ENCODE peak calls at places on chromosomes 5 and 9, in five cellular contexts. H is transverse colon, M is GM12892, Q is stomach, B is HL-60. C is an unnamed sample.
A peak's percentile ranks its signal among the peaks of the same experiment; 100 is the strongest.

GRCh38 chr5:123951204-123951977 is 439.4 kb downstream of the CSNK1G3 start:
- DNase-seq in H (no peak), B (no peak), M (no peak), Q (no peak), C (no peak)

GRCh38 chr5:119554597-119554996 is 74.8 kb upstream of the FAM170A start:
- DNase-seq in H (no peak), Q (no peak), M (no peak), B (no peak), C (no peak)

GRCh38 chr5:167633931-167634341 is 657.5 kb upstream of the WWC1 start:
- DNase-seq in H (no peak), Q (no peak), M (no peak), B (no peak), C (no peak)

GRCh38 chr9:14072850-14073249 is 241.1 kb downstream of the NFIB start:
- DNase-seq in B (no peak), M (no peak), Q (no peak), H (no peak), C (no peak)

GRCh38 chr5:129500101-129500500 is 40.0 kb downstream of the ADAMTS19 start:
- DNase-seq in M (no peak), B (no peak), H (no peak), Q (no peak), C (no peak)

GRCh38 chr5:109743770-109744212 is 54.1 kb downstream of the MAN2A1 start:
- DNase-seq in Q (no peak), M (no peak), H (no peak), B (no peak), C (no peak)

GRCh38 chr5:68548959-68549676 is 333.6 kb downstream of the PIK3R1 start:
- DNase-seq in Q (no peak), B (no peak), H (no peak), M (no peak), C (no peak)

GRCh38 chr5:133746834-133747233 is 134.5 kb upstream of the FSTL4 start:
- DNase-seq in H (no peak), M (no peak), B (no peak), Q (no peak), C (no peak)

GRCh38 chr9:33375238-33375840 is 27.0 kb downstream of the AQP7 start:
- DNase-seq in H (no peak), Q (no peak), B (no peak), M (no peak), C (peak; percentile 43)

GRCh38 chr5:142839711-142840441 is 69.7 kb downstream of the ARHGAP26 start:
- DNase-seq in Q (no peak), B (no peak), M (no peak), H (peak; percentile 35), C (no peak)

DNA sequence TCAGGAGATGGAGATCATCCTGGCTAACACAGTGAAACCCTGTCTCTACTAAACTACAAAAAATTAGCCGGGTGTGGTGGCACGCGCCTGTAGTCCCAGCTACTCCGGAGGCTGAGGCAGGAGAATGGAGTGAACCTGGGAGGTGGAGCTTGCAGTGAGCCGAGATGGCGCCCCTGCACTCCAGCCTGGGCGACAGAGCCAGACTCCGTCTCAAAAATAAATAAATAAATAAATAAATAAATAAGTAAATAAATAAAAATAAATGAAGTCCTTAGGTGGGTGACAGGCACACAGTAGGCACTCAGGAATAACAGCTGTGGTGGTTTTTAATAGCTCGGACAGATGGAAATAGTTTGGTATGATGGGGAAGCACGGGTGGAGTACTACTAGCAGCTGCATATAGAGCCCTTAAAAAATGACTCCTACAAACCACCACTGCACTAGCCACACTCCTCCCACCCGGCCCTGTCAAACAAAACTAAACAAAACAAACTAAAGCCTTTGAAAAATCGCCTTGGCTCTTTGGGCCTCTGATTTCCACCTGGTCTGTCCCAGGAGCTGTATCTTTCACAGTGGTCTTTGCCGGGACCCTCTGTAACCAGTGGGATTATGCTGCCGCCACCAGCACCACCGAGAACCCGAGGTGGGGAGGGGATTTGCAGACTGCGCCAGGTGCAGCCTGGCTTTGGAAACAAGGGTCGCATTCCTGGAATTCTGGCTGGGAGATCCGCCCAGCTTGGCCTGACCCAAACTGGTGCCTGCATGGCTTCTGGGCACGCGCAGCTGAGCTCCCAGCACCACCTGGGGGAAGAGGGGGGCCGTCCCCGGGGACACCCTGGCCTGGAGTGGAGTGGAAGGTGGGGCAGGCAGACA is 5.1 kb upstream of the WDR5 start:
- DNase-seq in B (no peak), Q (peak; percentile 91), H (peak; percentile 42), M (no peak), C (no peak)
- TF ChIP-seq POLR2AphosphoS5 in B (no peak), Q (peak; percentile 69), H (no peak), M (no peak), C (no peak)

GRCh38 chr9:136545966-136546696 is at the start of gene NOTCH1:
- DNase-seq in H (peak; percentile 94), B (peak; percentile 97), M (peak; percentile 93), Q (peak; percentile 93), C (peak; percentile 99)
- TF ChIP-seq POLR2AphosphoS5 in H (peak; percentile 85), B (peak; percentile 79), M (peak; percentile 39), Q (peak; percentile 84), C (peak; percentile 86)

GRCh38 chr5:472076-472655 is 29.2 kb downstream of the EXOC3 start:
- DNase-seq in Q (peak; percentile 45), B (no peak), M (no peak), H (peak; percentile 26), C (peak; percentile 91)
- TF ChIP-seq POLR2AphosphoS5 in Q (no peak), B (peak; percentile 56), M (no peak), H (no peak), C (no peak)

GRCh38 chr5:95697781-95698681 is 15.2 kb upstream of the SPATA9 start:
- DNase-seq in B (no peak), M (no peak), Q (no peak), H (no peak), C (no peak)

GRCh38 chr5:95704150-95704549 is 21.4 kb upstream of the SPATA9 start:
- DNase-seq in M (no peak), B (no peak), Q (no peak), H (no peak), C (no peak)

GRCh38 chr5:95701074-95701473 is 18.3 kb upstream of the SPATA9 start:
- DNase-seq in M (no peak), Q (no peak), H (no peak), B (no peak), C (no peak)

DNA sequence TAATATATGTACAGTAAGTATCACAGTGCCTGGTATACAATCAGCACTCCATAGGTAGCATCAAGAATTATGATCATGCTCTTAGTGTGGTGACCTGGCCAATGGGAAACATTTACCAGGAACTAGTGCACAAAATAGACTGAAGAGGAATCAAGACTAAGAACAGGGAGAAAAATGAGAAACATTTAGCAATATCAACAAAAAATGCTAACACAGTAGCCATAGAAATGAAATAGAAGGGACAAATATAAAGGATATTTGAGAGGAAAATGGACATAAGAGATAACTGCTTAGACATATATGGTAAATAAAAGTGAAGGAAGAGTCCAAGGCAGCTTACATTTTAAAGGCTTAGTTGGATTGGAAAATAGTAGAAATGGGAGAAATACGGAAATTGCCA is 16.5 kb upstream of the SPATA9 start:
- DNase-seq in M (no peak), Q (no peak), B (no peak), H (no peak), C (no peak)
- TF ChIP-seq POLR2AphosphoS5 in M (no peak), Q (no peak), B (no peak), H (no peak), C (no peak)

GRCh38 chr5:177086918-177087706 is 397 bp downstream of the FGFR4 start:
- DNase-seq in M (peak; percentile 78), H (peak; percentile 89), Q (peak; percentile 70), B (no peak), C (peak; percentile 91)
- TF ChIP-seq POLR2AphosphoS5 in M (no peak), H (peak; percentile 46), Q (peak; percentile 31), B (no peak), C (peak; percentile 69)

GRCh38 chr9:89426389-89426961 is 71.4 kb downstream of the SEMA4D start:
- DNase-seq in M (peak; percentile 68), H (peak; percentile 62), B (no peak), Q (no peak), C (peak; percentile 55)
- TF ChIP-seq POLR2AphosphoS5 in M (peak; percentile 31), H (no peak), B (no peak), Q (no peak), C (no peak)

GRCh38 chr5:359301-359897 is 37.9 kb downstream of the AHRR start:
- DNase-seq in Q (no peak), M (no peak), H (no peak), B (no peak), C (peak; percentile 45)
- TF ChIP-seq POLR2AphosphoS5 in Q (no peak), M (no peak), H (no peak), B (no peak), C (no peak)

C was measured in spleen.